ENCODE peak calls at places on chromosome 6, in nine cellular contexts. V is A549, I is DMS153, Y is left colon, E is lung microvascular endothelial cell, U is GM03348, A is amniotic stem cell, W is HL-60, B is AG04450. O is an unnamed sample.

GRCh38 chr6:22921831-22922230 is 352.5 kb downstream of the HDGFL1 start:
- DNase-seq in U (no peak), V (no peak), W (no peak), A (no peak), B (no peak), Y (no peak), E (no peak), I (no peak), O (no peak)

GRCh38 chr6:54255881-54256280 is 52.4 kb upstream of the TINAG start:
- DNase-seq in W (no peak), V (no peak), Y (no peak), U (no peak), A (no peak), I (no peak), E (peak), B (no peak), O (no peak)

GRCh38 chr6:149907317-149907716 is 9.4 kb upstream of the RAET1E start:
- DNase-seq in Y (no peak), U (no peak), A (no peak), I (no peak), W (no peak), V (no peak), B (no peak), E (no peak), O (no peak)

GRCh38 chr6:31070711-31071197 is 41.6 kb downstream of the C6orf15 start:
- DNase-seq in B (peak), U (peak), W (no peak), Y (peak), A (peak), I (peak), E (peak), V (peak), O (peak)

GRCh38 chr6:133169901-133170300 is 71.3 kb upstream of the EYA4 start:
- DNase-seq in U (no peak), A (no peak), V (no peak), W (no peak), I (no peak), Y (no peak), B (no peak), E (no peak), O (no peak)

GRCh38 chr6:5086294-5086890 is 1.3 kb downstream of the PPP1R3G start:
- DNase-seq in E (no peak), V (no peak), W (no peak), A (no peak), U (no peak), I (no peak), Y (peak), B (no peak), O (no peak)

GRCh38 chr6:8337147-8337546 is 98.2 kb downstream of the SLC35B3 start:
- DNase-seq in A (no peak), B (no peak), U (no peak), E (no peak), W (no peak), I (no peak), Y (no peak), V (no peak), O (no peak)

GRCh38 chr6:112232845-112233256 is 21.5 kb downstream of the LAMA4 start:
- DNase-seq in E (peak), Y (no peak), U (no peak), W (no peak), I (no peak), B (peak), V (no peak), A (peak), O (no peak)

GRCh38 chr6:157653521-157653920 is 169.5 kb upstream of the SNX9 start:
- DNase-seq in W (no peak), V (no peak), B (no peak), E (no peak), Y (no peak), A (no peak), I (no peak), U (no peak), O (no peak)

GRCh38 chr6:119142051-119142450 is 63.6 kb upstream of the FAM184A start:
- DNase-seq in A (no peak), V (no peak), Y (no peak), I (no peak), U (peak), W (no peak), E (no peak), B (no peak), O (no peak)

GRCh38 chr6:56938634-56939294 is 16.1 kb upstream of the BEND6 start:
- DNase-seq in B (peak), E (peak), Y (no peak), I (no peak), V (peak), U (peak), W (no peak), A (peak), O (no peak)

GRCh38 chr6:164129218-164129617 is 714.7 kb downstream of the QKI start:
- DNase-seq in I (no peak), W (no peak), A (no peak), E (no peak), Y (no peak), U (no peak), B (no peak), V (no peak), O (no peak)

GRCh38 chr6:53044071-53044470 is 21.1 kb upstream of the FBXO9 start:
- DNase-seq in Y (no peak), E (no peak), B (no peak), U (no peak), W (no peak), A (peak), V (no peak), I (no peak), O (no peak)

GRCh38 chr6:43286456-43286994 is 11.5 kb upstream of the SLC22A7 start:
- DNase-seq in W (no peak), A (no peak), V (no peak), B (no peak), I (no peak), U (no peak), Y (no peak), E (no peak), O (no peak)

GRCh38 chr6:39553029-39553428 is 172.2 kb downstream of the KIF6 start:
- DNase-seq in E (no peak), V (no peak), U (no peak), B (no peak), A (no peak), I (no peak), Y (no peak), W (no peak), O (no peak)

GRCh38 chr6:33132121-33132524 is 56.3 kb downstream of the HLA-DPB1 start:
- DNase-seq in V (no peak), E (no peak), I (no peak), B (no peak), W (no peak), A (no peak), U (no peak), Y (no peak), O (no peak)